ENCODE peak calls at places on chromosomes 13 and 19, in six cellular contexts. N is stimulated activated CD4-positive, alpha-beta T cell treated with anti-CD3 and anti-CD28 coated beads, TNF-alpha, amount 100 ng/mL, for 24 hours; E is thoracic aorta; R is AG09309; B is HFF-Myc; M is H54. S is an unnamed sample.

GRCh38 chr13:30520571-30520970 is 54.8 kb upstream of the HMGB1 start:
- DNase-seq in N (no peak), E (no peak), R (peak), B (no peak), M (peak), S (peak)

GRCh38 chr19:52451241-52451640 is 2.1 kb upstream of the ZNF578 start:
- DNase-seq in N (no peak), E (no peak), R (no peak), B (no peak), M (no peak), S (no peak)

GRCh38 chr13:97385854-97386253 is 48.1 kb upstream of the RAP2A start:
- DNase-seq in N (no peak), E (no peak), R (no peak), B (no peak), M (no peak), S (no peak)

GRCh38 chr19:55590621-55591020 is 8.7 kb downstream of the FIZ1 start:
- DNase-seq in N (peak), E (no peak), R (no peak), B (no peak), M (no peak), S (peak)

GRCh38 chr19:33064117-33064777 is 441 bp downstream of the RHPN2 start:
- DNase-seq in N (peak), E (no peak), R (no peak), B (no peak), M (peak), S (peak)

GRCh38 chr19:47713046-47714021 is at the start of gene EHD2:
- DNase-seq in N (peak), E (no peak), R (no peak), B (no peak), M (peak), S (peak)

GRCh38 chr19:46637224-46637623 is 1.2 kb upstream of the GNG8 start:
- DNase-seq in N (no peak), E (no peak), R (no peak), B (no peak), M (no peak), S (no peak)

GRCh38 chr19:43936219-43936618 is 1.1 kb upstream of the ZNF45 start:
- DNase-seq in N (no peak), E (no peak), R (no peak), B (no peak), M (no peak), S (no peak)

GRCh38 chr19:4057913-4058695 is 8.6 kb downstream of the ZBTB7A start:
- DNase-seq in N (peak), E (peak), R (peak), B (peak), M (peak), S (peak)

GRCh38 chr19:36420961-36421748 is 2.7 kb upstream of the ZFP82 start:
- DNase-seq in N (no peak), E (no peak), R (no peak), B (no peak), M (no peak), S (peak)

GRCh38 chr19:1062387-1063029 is 4.5 kb upstream of the ARHGAP45 start:
- DNase-seq in N (no peak), E (no peak), R (no peak), B (no peak), M (no peak), S (no peak)

GRCh38 chr13:23794267-23795161 is 94.7 kb downstream of the MIPEP start:
- DNase-seq in N (no peak), E (no peak), R (peak), B (peak), M (no peak), S (peak)

GRCh38 chr13:69324109-69324886 is 783.3 kb upstream of the ATXN8OS start:
- DNase-seq in N (no peak), E (no peak), R (no peak), B (no peak), M (no peak), S (peak)

GRCh38 chr13:50713849-50714248 is 129.6 kb downstream of the DLEU7 start:
- DNase-seq in N (no peak), E (no peak), R (peak), B (peak), M (peak), S (peak)

GRCh38 chr13:45143346-45143751 is 23.0 kb downstream of the GTF2F2 start:
- DNase-seq in N (no peak), E (no peak), R (no peak), B (no peak), M (no peak), S (no peak)

GRCh38 chr19:19338082-19338481 is 17.5 kb downstream of the MAU2 start:
- DNase-seq in N (no peak), E (no peak), R (no peak), B (no peak), M (peak), S (no peak)

GRCh38 chr13:97255515-97255999 is 33.4 kb downstream of the MBNL2 start:
- DNase-seq in N (no peak), E (no peak), R (no peak), B (no peak), M (no peak), S (no peak)

GRCh38 chr13:48775804-48776203 is 122.1 kb downstream of the CYSLTR2 start:
- DNase-seq in N (no peak), E (no peak), R (peak), B (peak), M (no peak), S (peak)

GRCh38 chr13:50915562-50915961 is 6.0 kb downstream of the RNASEH2B start:
- DNase-seq in N (no peak), E (no peak), R (no peak), B (no peak), M (no peak), S (no peak)